ENCODE peak calls at places on chromosomes 11 and 22, in five cellular contexts. One of them, this sample, is unnamed.

GRCh38 chr11:33412231-33412630 is 155.1 kb downstream of the HIPK3 start:
- DNase-seq in stomach: no peak
- DNase-seq in NCI-H2081: no peak
- DNase-seq in activated T-cell treated with anti-CD3 and anti-CD28 coated beads, Interleukin-2, amount 50 U/mL, for 72 hours: no peak
- DNase-seq in H7: no peak
- DNase-seq in this sample: no peak

GRCh38 chr11:32131321-32131720 is 40.4 kb downstream of the RCN1 start:
- DNase-seq in stomach: no peak
- DNase-seq in NCI-H2081: no peak
- DNase-seq in activated T-cell treated with anti-CD3 and anti-CD28 coated beads, Interleukin-2, amount 50 U/mL, for 72 hours: no peak
- DNase-seq in H7: no peak
- DNase-seq in this sample: no peak

GRCh38 chr22:37326726-37327125 is 44.4 kb downstream of the CYTH4 start:
- DNase-seq in stomach: peak
- DNase-seq in NCI-H2081: no peak
- DNase-seq in activated T-cell treated with anti-CD3 and anti-CD28 coated beads, Interleukin-2, amount 50 U/mL, for 72 hours: no peak
- DNase-seq in H7: no peak
- DNase-seq in this sample: no peak

GRCh38 chr11:63916837-63917684 is at the start of gene RCOR2:
- DNase-seq in stomach: peak
- DNase-seq in NCI-H2081: peak
- DNase-seq in activated T-cell treated with anti-CD3 and anti-CD28 coated beads, Interleukin-2, amount 50 U/mL, for 72 hours: peak
- DNase-seq in H7: peak
- DNase-seq in this sample: peak

GRCh38 chr22:42752912-42753311 is 32.2 kb upstream of the A4GALT start:
- DNase-seq in stomach: no peak
- DNase-seq in NCI-H2081: no peak
- DNase-seq in activated T-cell treated with anti-CD3 and anti-CD28 coated beads, Interleukin-2, amount 50 U/mL, for 72 hours: no peak
- DNase-seq in H7: peak
- DNase-seq in this sample: no peak

GRCh38 chr11:117171007-117171647 is 7.4 kb upstream of the SIDT2 start:
- DNase-seq in stomach: peak
- DNase-seq in NCI-H2081: no peak
- DNase-seq in activated T-cell treated with anti-CD3 and anti-CD28 coated beads, Interleukin-2, amount 50 U/mL, for 72 hours: no peak
- DNase-seq in H7: no peak
- DNase-seq in this sample: no peak

GRCh38 chr22:39179841-39180335 is 27.4 kb upstream of the CBX7 start:
- DNase-seq in stomach: no peak
- DNase-seq in NCI-H2081: no peak
- DNase-seq in activated T-cell treated with anti-CD3 and anti-CD28 coated beads, Interleukin-2, amount 50 U/mL, for 72 hours: no peak
- DNase-seq in H7: peak
- DNase-seq in this sample: no peak

GRCh38 chr22:34877506-34877905 is 188.5 kb upstream of the ISX start:
- DNase-seq in stomach: no peak
- DNase-seq in NCI-H2081: no peak
- DNase-seq in activated T-cell treated with anti-CD3 and anti-CD28 coated beads, Interleukin-2, amount 50 U/mL, for 72 hours: no peak
- DNase-seq in H7: no peak
- DNase-seq in this sample: no peak

GRCh38 chr11:79822771-79823170 is 381.9 kb upstream of the TENM4 start:
- DNase-seq in stomach: no peak
- DNase-seq in NCI-H2081: no peak
- DNase-seq in activated T-cell treated with anti-CD3 and anti-CD28 coated beads, Interleukin-2, amount 50 U/mL, for 72 hours: no peak
- DNase-seq in H7: no peak
- DNase-seq in this sample: no peak

GRCh38 chr11:131370090-131370751 is at the start of gene NTM:
- DNase-seq in stomach: peak
- DNase-seq in NCI-H2081: no peak
- DNase-seq in activated T-cell treated with anti-CD3 and anti-CD28 coated beads, Interleukin-2, amount 50 U/mL, for 72 hours: no peak
- DNase-seq in H7: no peak
- DNase-seq in this sample: no peak

GRCh38 chr11:70948855-70949551 is 303.4 kb downstream of the SHANK2 start:
- DNase-seq in stomach: peak
- DNase-seq in NCI-H2081: peak
- DNase-seq in activated T-cell treated with anti-CD3 and anti-CD28 coated beads, Interleukin-2, amount 50 U/mL, for 72 hours: no peak
- DNase-seq in H7: peak
- DNase-seq in this sample: no peak

GRCh38 chr11:30196400-30197206 is 34.2 kb upstream of the FSHB start:
- DNase-seq in stomach: peak
- DNase-seq in NCI-H2081: peak
- DNase-seq in activated T-cell treated with anti-CD3 and anti-CD28 coated beads, Interleukin-2, amount 50 U/mL, for 72 hours: peak
- DNase-seq in H7: peak
- DNase-seq in this sample: peak

GRCh38 chr11:19080579-19080993 is 20.1 kb upstream of the MRGPRX2 start:
- DNase-seq in stomach: no peak
- DNase-seq in NCI-H2081: no peak
- DNase-seq in activated T-cell treated with anti-CD3 and anti-CD28 coated beads, Interleukin-2, amount 50 U/mL, for 72 hours: no peak
- DNase-seq in H7: no peak
- DNase-seq in this sample: peak

GRCh38 chr11:86755196-86755595 is 45.1 kb upstream of the PRSS23 start:
- DNase-seq in stomach: no peak
- DNase-seq in NCI-H2081: no peak
- DNase-seq in activated T-cell treated with anti-CD3 and anti-CD28 coated beads, Interleukin-2, amount 50 U/mL, for 72 hours: no peak
- DNase-seq in H7: no peak
- DNase-seq in this sample: no peak

GRCh38 chr11:102279641-102280170 is 37.6 kb upstream of the BIRC3 start:
- DNase-seq in stomach: no peak
- DNase-seq in NCI-H2081: no peak
- DNase-seq in activated T-cell treated with anti-CD3 and anti-CD28 coated beads, Interleukin-2, amount 50 U/mL, for 72 hours: no peak
- DNase-seq in H7: peak
- DNase-seq in this sample: peak

GRCh38 chr11:44309483-44310197 is at the start of gene ALX4:
- DNase-seq in stomach: no peak
- DNase-seq in NCI-H2081: peak
- DNase-seq in activated T-cell treated with anti-CD3 and anti-CD28 coated beads, Interleukin-2, amount 50 U/mL, for 72 hours: peak
- DNase-seq in H7: peak
- DNase-seq in this sample: no peak

GRCh38 chr22:30887418-30887817 is 81.2 kb downstream of the MORC2 start:
- DNase-seq in stomach: no peak
- DNase-seq in NCI-H2081: no peak
- DNase-seq in activated T-cell treated with anti-CD3 and anti-CD28 coated beads, Interleukin-2, amount 50 U/mL, for 72 hours: no peak
- DNase-seq in H7: peak
- DNase-seq in this sample: no peak

GRCh38 chr11:130115218-130115617 is 44.4 kb upstream of the ST14 start:
- DNase-seq in stomach: no peak
- DNase-seq in NCI-H2081: peak
- DNase-seq in activated T-cell treated with anti-CD3 and anti-CD28 coated beads, Interleukin-2, amount 50 U/mL, for 72 hours: no peak
- DNase-seq in H7: no peak
- DNase-seq in this sample: peak

This sample was measured in MCF 10A.